ENCODE peak calls at places on chromosomes 2 and 18, in seven cellular contexts. B is choroid plexus epithelial cell; J is CD8-positive, alpha-beta T cell; W is stomach; X is cardiac fibroblast; E is GM20000; N is Panc1. S is an unnamed sample.

GRCh38 chr2:144875996-144876395 is 356.1 kb upstream of the ZEB2 start:
- DNase-seq in E (no peak), N (no peak), J (no peak), W (no peak), B (no peak), X (no peak), S (no peak)

GRCh38 chr2:76202866-76203265 is 492.2 kb upstream of the GCFC2 start:
- DNase-seq in W (no peak), X (no peak), E (no peak), N (no peak), B (no peak), J (no peak), S (no peak)

GRCh38 chr2:151552287-151552686 is 142.6 kb downstream of the RIF1 start:
- DNase-seq in N (no peak), W (no peak), E (no peak), X (no peak), J (no peak), B (no peak), S (no peak)

GRCh38 chr18:3223356-3223755 is 3.6 kb upstream of the MYOM1 start:
- DNase-seq in E (no peak), N (no peak), X (no peak), B (no peak), J (no peak), W (no peak), S (no peak)

GRCh38 chr2:11617984-11618707 is 51.8 kb downstream of the NTSR2 start:
- DNase-seq in J (no peak), E (no peak), W (no peak), N (no peak), X (no peak), B (no peak), S (no peak)

GRCh38 chr2:173669271-173669853 is 295.8 kb downstream of the SP3 start:
- DNase-seq in W (no peak), X (no peak), E (no peak), N (no peak), B (peak), J (no peak), S (no peak)

GRCh38 chr2:12928197-12928596 is 211.5 kb downstream of the TRIB2 start:
- DNase-seq in E (no peak), N (no peak), X (peak), B (peak), W (no peak), J (no peak), S (no peak)

GRCh38 chr2:189783451-189783926 is 650 bp downstream of the ORMDL1 start:
- DNase-seq in E (peak), B (peak), W (no peak), X (peak), N (no peak), J (no peak), S (no peak)

GRCh38 chr2:65040414-65041261 is 15.6 kb upstream of the CEP68 start:
- DNase-seq in E (peak), X (peak), W (peak), J (peak), B (peak), N (peak), S (peak)

GRCh38 chr2:199315299-199316179 is 142.2 kb downstream of the SATB2 start:
- DNase-seq in N (no peak), X (peak), E (no peak), B (peak), J (no peak), W (no peak), S (no peak)

GRCh38 chr2:61109291-61109690 is 43.6 kb downstream of the SANBR start:
- DNase-seq in W (no peak), X (no peak), N (no peak), E (no peak), J (no peak), B (peak), S (no peak)

GRCh38 chr2:181178823-181179412 is 198.5 kb downstream of the UBE2E3 start:
- DNase-seq in J (peak), X (no peak), W (no peak), B (peak), N (no peak), E (no peak), S (no peak)

GRCh38 chr2:85852078-85852790 is 36.6 kb downstream of the ST3GAL5 start:
- DNase-seq in W (no peak), J (no peak), B (no peak), N (no peak), E (no peak), X (no peak), S (no peak)

GRCh38 chr18:79697976-79698375 is 18.4 kb downstream of the CTDP1 start:
- DNase-seq in N (no peak), B (no peak), X (no peak), E (no peak), W (no peak), J (no peak), S (no peak)

GRCh38 chr2:74472086-74472944 is at the start of gene MRPL53:
- DNase-seq in W (peak), J (peak), B (peak), E (peak), N (peak), X (peak), S (peak)

GRCh38 chr2:124283090-124283489 is 258.0 kb downstream of the CNTNAP5 start:
- DNase-seq in J (no peak), X (peak), B (no peak), N (no peak), W (peak), E (no peak), S (no peak)

GRCh38 chr2:128437181-128437520 is 118.5 kb upstream of the HS6ST1 start:
- DNase-seq in N (no peak), J (peak), E (no peak), W (peak), B (no peak), X (no peak), S (no peak)

GRCh38 chr2:68643011-68643873 is at the start of gene PROKR1:
- DNase-seq in J (no peak), E (no peak), B (no peak), N (no peak), X (peak), W (peak), S (peak)

GRCh38 chr2:236971131-236971850 is 114.4 kb upstream of the COPS8 start:
- DNase-seq in J (no peak), N (no peak), X (peak), E (no peak), B (no peak), W (peak), S (no peak)

GRCh38 chr2:12052771-12053170 is 306.3 kb downstream of the LPIN1 start:
- DNase-seq in W (no peak), E (no peak), X (no peak), B (no peak), N (no peak), J (no peak), S (no peak)

GRCh38 chr2:204503869-204504268 is 41.4 kb upstream of the PARD3B start:
- DNase-seq in B (no peak), E (no peak), J (no peak), W (no peak), X (no peak), N (no peak), S (no peak)

GRCh38 chr2:191155608-191156071 is 4.8 kb upstream of the STAT4 start:
- DNase-seq in J (no peak), N (no peak), W (no peak), E (peak), B (peak), X (peak), S (no peak)

GRCh38 chr2:120658285-120659158 is 77.1 kb upstream of the GLI2 start:
- DNase-seq in N (no peak), E (no peak), W (peak), B (no peak), X (peak), J (no peak), S (no peak)

GRCh38 chr18:63971320-63972071 is 1.6 kb downstream of the SERPINB8 start:
- DNase-seq in X (no peak), B (no peak), N (no peak), W (no peak), E (no peak), J (no peak), S (no peak)

GRCh38 chr18:63977040-63977439 is 7.2 kb downstream of the SERPINB8 start:
- DNase-seq in N (no peak), W (no peak), J (no peak), B (no peak), E (no peak), X (no peak), S (no peak)

GRCh38 chr18:63970803-63971191 is 916 bp downstream of the SERPINB8 start:
- DNase-seq in E (no peak), X (peak), W (no peak), J (no peak), N (no peak), B (no peak), S (no peak)

GRCh38 chr18:63975632-63976031 is 5.8 kb downstream of the SERPINB8 start:
- DNase-seq in N (no peak), W (no peak), X (no peak), B (no peak), E (no peak), J (no peak), S (no peak)

DNA sequence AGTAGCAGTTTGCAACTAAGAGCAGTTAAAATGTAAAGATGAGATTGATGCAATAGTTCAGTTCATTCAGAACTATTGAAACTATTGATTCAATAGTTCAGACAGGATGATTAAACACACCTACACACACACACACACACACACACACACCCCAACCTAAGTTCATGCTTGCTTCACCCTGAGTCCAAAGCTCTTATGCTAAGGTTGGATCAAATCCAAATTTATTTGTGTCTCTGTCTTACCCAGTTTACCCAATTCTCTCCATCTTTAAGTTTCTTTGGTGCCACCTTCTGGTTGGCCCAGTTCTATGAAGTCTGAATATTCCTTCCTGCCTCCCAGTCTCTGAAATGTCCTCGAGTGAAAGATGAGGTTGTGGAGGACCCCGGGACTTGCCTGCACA is 5.1 kb downstream of the SERPINB8 start:
- DNase-seq in J (peak), N (no peak), W (no peak), B (peak), X (peak), E (no peak), S (no peak)
- TF ChIP-seq CTCF in J (no peak), N (peak), W (no peak), B (peak), X (peak), E (peak), S (no peak)

DNA sequence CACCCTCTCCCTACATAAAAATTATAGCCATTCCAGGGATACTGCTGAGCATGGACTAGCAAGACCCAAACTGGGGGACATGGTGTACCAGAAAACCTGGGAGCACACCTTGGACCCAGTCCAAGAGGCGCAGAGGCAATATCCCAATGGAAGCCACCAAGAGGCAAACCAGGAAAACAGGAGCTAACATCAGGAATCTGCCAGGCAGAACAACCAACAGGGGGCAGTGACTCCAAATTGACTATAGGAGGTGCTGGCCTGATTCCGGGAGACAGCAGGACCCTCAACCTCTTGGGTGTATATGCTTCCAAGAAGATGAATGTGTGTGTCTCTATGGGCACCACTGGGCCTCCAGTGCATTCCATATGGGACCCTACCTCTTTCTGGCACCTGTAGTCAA is 172.7 kb upstream of the ARL4C start:
- DNase-seq in N (no peak), B (no peak), E (no peak), X (no peak), W (no peak), J (no peak), S (no peak)
- TF ChIP-seq CTCF in N (peak), B (peak), E (no peak), X (peak), W (no peak), J (no peak), S (no peak)

GRCh38 chr18:47100214-47100831 is 50.0 kb downstream of the HDHD2 start:
- DNase-seq in X (peak), J (peak), B (peak), N (peak), W (peak), E (peak), S (peak)
- TF ChIP-seq CTCF in X (peak), J (peak), B (peak), N (peak), W (no peak), E (no peak), S (peak)

DNA sequence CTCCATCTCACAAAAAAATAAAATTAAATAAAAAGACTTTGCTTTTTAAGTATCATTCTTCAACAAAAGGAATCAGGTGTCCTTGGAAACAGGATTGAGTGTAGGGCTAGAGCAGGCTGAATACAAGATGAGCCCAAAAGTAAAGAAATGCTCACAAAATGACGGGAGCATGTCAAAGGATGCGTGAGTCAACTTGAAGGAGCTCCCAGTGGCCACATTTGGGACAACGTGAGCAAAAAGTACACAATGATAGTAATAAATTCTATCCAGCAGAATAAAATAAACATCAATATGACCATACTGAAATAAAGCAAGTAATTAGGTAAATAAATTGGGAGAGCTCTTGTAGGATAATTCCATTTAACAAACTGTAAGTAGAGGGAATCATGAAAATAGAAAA is 220.7 kb downstream of the PHLPP1 start:
- DNase-seq in N (no peak), W (no peak), B (no peak), E (no peak), J (no peak), X (no peak), S (no peak)
- TF ChIP-seq CTCF in N (no peak), W (no peak), B (peak), E (no peak), J (no peak), X (no peak), S (no peak)

DNA sequence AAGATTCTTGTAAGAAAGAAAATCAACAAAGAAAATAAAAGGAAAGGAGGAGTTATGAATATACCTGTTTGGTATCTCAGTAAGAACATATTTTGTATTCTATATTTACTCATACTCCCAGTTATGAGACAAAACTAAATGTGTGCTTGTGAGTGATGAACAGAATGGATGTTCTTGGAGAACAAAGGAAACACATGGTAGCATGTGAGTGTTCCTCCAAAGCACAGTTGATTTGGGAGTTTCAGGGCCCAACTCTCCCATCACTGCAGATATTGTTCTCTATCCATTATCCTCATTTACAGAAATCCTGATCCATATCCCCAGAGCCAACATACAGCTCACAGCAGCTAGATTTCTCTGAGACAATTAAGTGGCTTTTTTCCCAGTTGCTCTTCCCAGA is 75.7 kb upstream of the MAPRE2 start:
- DNase-seq in J (no peak), B (no peak), W (no peak), E (no peak), X (no peak), N (no peak), S (no peak)
- TF ChIP-seq CTCF in J (no peak), B (no peak), W (no peak), E (no peak), X (no peak), N (no peak), S (no peak)

GRCh38 chr18:21656402-21656801 is 44.3 kb downstream of the SNRPD1 start:
- DNase-seq in W (no peak), E (no peak), J (no peak), X (peak), B (peak), N (no peak), S (no peak)
- TF ChIP-seq CTCF in W (no peak), E (no peak), J (no peak), X (no peak), B (no peak), N (no peak), S (no peak)

GRCh38 chr2:202164409-202164808 is 74.0 kb downstream of the SUMO1 start:
- DNase-seq in W (no peak), X (no peak), E (no peak), B (no peak), J (no peak), N (no peak), S (no peak)

GRCh38 chr2:202154613-202155281 is 81.7 kb downstream of the KIAA2012 start:
- DNase-seq in E (no peak), J (no peak), B (peak), X (no peak), W (no peak), N (no peak), S (no peak)

GRCh38 chr2:202161106-202161836 is 77.1 kb downstream of the SUMO1 start:
- DNase-seq in W (no peak), B (peak), N (no peak), X (no peak), J (no peak), E (no peak), S (no peak)

GRCh38 chr2:202157211-202157985 is 81.0 kb downstream of the SUMO1 start:
- DNase-seq in B (no peak), W (no peak), N (no peak), E (no peak), X (no peak), J (no peak), S (no peak)

DNA sequence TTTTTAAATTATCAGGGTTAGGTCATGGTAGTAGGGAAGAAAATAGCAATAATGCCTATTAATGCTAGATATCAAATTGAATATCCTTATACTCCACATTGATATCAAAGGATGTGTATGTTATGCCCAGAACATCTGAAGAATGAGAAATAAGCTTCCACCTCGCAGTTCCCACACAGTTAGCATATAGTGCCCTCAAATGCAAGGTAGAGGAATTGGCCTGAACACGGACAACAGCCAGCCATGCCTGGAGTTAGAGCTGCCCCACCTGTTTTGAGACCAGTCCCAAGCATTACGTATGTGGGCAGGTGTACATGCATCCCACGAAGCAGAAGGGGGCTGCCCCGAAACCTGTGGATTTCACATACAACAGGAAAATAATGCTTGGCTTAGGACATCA is 79.6 kb downstream of the SUMO1 start:
- DNase-seq in B (peak), W (no peak), N (no peak), E (no peak), X (peak), J (no peak), S (no peak)
- TF ChIP-seq CTCF in B (peak), W (no peak), N (peak), E (no peak), X (peak), J (no peak), S (no peak)

GRCh38 chr2:213934560-213934959 is 476.3 kb upstream of the VWC2L start:
- DNase-seq in W (no peak), N (no peak), X (peak), B (peak), E (peak), J (no peak), S (no peak)
- TF ChIP-seq CTCF in W (no peak), N (peak), X (peak), B (peak), E (peak), J (peak), S (no peak)